ENCODE peak calls at places on chromosome 22, in four cellular contexts. E, G, S and P are unnamed samples.

GRCh38 chr22:31752096-31752847 is 1.5 kb upstream of the DEPDC5 start:
- DNase-seq in S (no peak), E (no peak), G (no peak), P (no peak)

GRCh38 chr22:46854125-46854870 is 91.8 kb downstream of the TBC1D22A start:
- DNase-seq in G (no peak), E (no peak), S (no peak), P (no peak)

GRCh38 chr22:45946805-45947600 is 30.0 kb downstream of the WNT7B start:
- DNase-seq in S (no peak), G (no peak), E (no peak), P (no peak)

GRCh38 chr22:38135133-38135706 is 24.7 kb upstream of the BAIAP2L2 start:
- DNase-seq in G (no peak), E (no peak), S (no peak), P (no peak)

GRCh38 chr22:30649430-30650007 is 13.9 kb downstream of the SLC35E4 start:
- DNase-seq in E (peak), S (peak), G (peak), P (peak)

GRCh38 chr22:37514526-37515051 is 4.6 kb downstream of the CARD10 start:
- DNase-seq in E (no peak), S (no peak), G (no peak), P (no peak)

GRCh38 chr22:22787805-22788459 is 99.7 kb upstream of the IGLL5 start:
- DNase-seq in S (peak), G (peak), E (no peak), P (peak)

GRCh38 chr22:42229455-42230149 is 40.9 kb downstream of the TCF20 start:
- DNase-seq in G (no peak), S (no peak), E (no peak), P (no peak)

GRCh38 chr22:43823911-43824665 is 12.0 kb upstream of the EFCAB6 start:
- DNase-seq in G (no peak), E (no peak), S (no peak), P (no peak)

GRCh38 chr22:24503137-24503850 is 8.2 kb downstream of the UPB1 start:
- DNase-seq in E (no peak), G (peak), S (peak), P (peak)

GRCh38 chr22:30325724-30326703 is 727 bp downstream of the TBC1D10A start:
- DNase-seq in E (no peak), S (no peak), G (no peak), P (no peak)

GRCh38 chr22:29762263-29762662 is 4.5 kb downstream of the ZMAT5 start:
- DNase-seq in S (no peak), E (no peak), G (no peak), P (no peak)

GRCh38 chr22:25627271-25627848 is 62.9 kb downstream of the GRK3 start:
- DNase-seq in S (no peak), G (no peak), E (no peak), P (no peak)

GRCh38 chr22:42821386-42821785 is 35.7 kb downstream of the ARFGAP3 start:
- DNase-seq in G (no peak), S (no peak), E (no peak), P (no peak)

GRCh38 chr22:32042924-32043323 is at the start of gene SLC5A1:
- DNase-seq in G (no peak), S (no peak), E (no peak), P (no peak)

GRCh38 chr22:26168199-26168915 is 905 bp upstream of the SEZ6L start:
- DNase-seq in G (no peak), E (no peak), S (no peak), P (no peak)

GRCh38 chr22:42895087-42895486 is 38.0 kb upstream of the ARFGAP3 start:
- DNase-seq in S (peak), E (no peak), G (peak), P (no peak)

GRCh38 chr22:49448546-49448945 is 379.1 kb downstream of the BRD1 start:
- DNase-seq in S (no peak), E (no peak), G (no peak), P (no peak)

GRCh38 chr22:47201186-47201995 is 438.9 kb downstream of the TBC1D22A start:
- DNase-seq in G (no peak), E (no peak), S (no peak), P (no peak)

GRCh38 chr22:17984114-17984513 is 40.2 kb downstream of the MICAL3 start:
- DNase-seq in E (no peak), S (no peak), G (no peak), P (no peak)

GRCh38 chr22:26616650-26617049 is 1.2 kb downstream of the CRYBB1 start:
- DNase-seq in S (no peak), G (no peak), E (no peak), P (no peak)

GRCh38 chr22:41664490-41664889 is 24.2 kb downstream of the SNU13 start:
- DNase-seq in G (no peak), E (no peak), S (no peak), P (no peak)

GRCh38 chr22:40890881-40891280 is 29.0 kb upstream of the DNAJB7 start:
- DNase-seq in S (no peak), G (no peak), E (no peak), P (no peak)

GRCh38 chr22:23632178-23632577 is at the start of gene DRICH1:
- DNase-seq in G (no peak), E (no peak), S (no peak), P (no peak)

GRCh38 chr22:28560005-28560742 is 119.5 kb downstream of the TTC28 start:
- DNase-seq in E (no peak), S (no peak), G (no peak), P (no peak)

GRCh38 chr22:47038206-47038835 is 275.9 kb downstream of the TBC1D22A start:
- DNase-seq in S (no peak), G (no peak), E (no peak), P (no peak)

GRCh38 chr22:38317237-38317994 is at the start of gene CSNK1E:
- DNase-seq in G (peak), S (peak), E (no peak), P (peak)

GRCh38 chr22:34579519-34579918 is 486.4 kb upstream of the ISX start:
- DNase-seq in G (no peak), S (no peak), E (no peak), P (no peak)

GRCh38 chr22:45441158-45441557 is 27.7 kb downstream of the RIBC2 start:
- DNase-seq in E (no peak), G (peak), S (peak), P (no peak)

GRCh38 chr22:37371911-37372310 is 55.4 kb downstream of the ELFN2 start:
- DNase-seq in G (no peak), E (no peak), S (no peak), P (no peak)